ENCODE peak calls at places on chromosomes 4 and X, in nine cellular contexts. V is activated CD4-positive, CD25-positive, alpha-beta regulatory T cell; P is fibroblast of pulmonary artery; W is anterior cingulate cortex; L is MG63; G is RPMI7951; T is D341Med; H is stimulated activated naive CD8-positive, alpha-beta T cell treated with anti-CD3 and anti-CD28 coated beads, Interleukin-15, Interleukin-2, amounts not matched to agents 100 U/mL and 50 U/mL, for 24 hours; Y is K562. X is an unnamed sample.

GRCh38 chrX:56308726-56309125 is 76.6 kb downstream of the KLF8 start:
- DNase-seq in V (no peak), P (no peak), W (no peak), L (no peak), G (no peak), T (no peak), H (no peak), Y (no peak), X (no peak)

GRCh38 chrX:70470850-70471289 is 26.2 kb downstream of the DLG3 start:
- DNase-seq in V (no peak), P (no peak), W (no peak), L (no peak), G (peak; percentile 69), T (no peak), H (no peak), Y (no peak), X (peak; percentile 57)

GRCh38 chrX:71105638-71106037 is 902 bp downstream of the CXorf65 start:
- DNase-seq in V (no peak), P (no peak), W (no peak), L (no peak), G (no peak), T (no peak), H (no peak), Y (no peak), X (no peak)

GRCh38 chr4:176357359-176358082 is 37.8 kb downstream of the SPCS3 start:
- DNase-seq in V (no peak), P (no peak), W (no peak), L (no peak), G (no peak), T (no peak), H (no peak), Y (no peak), X (no peak)

GRCh38 chrX:123277821-123278220 is 93.7 kb downstream of the GRIA3 start:
- DNase-seq in V (no peak), P (no peak), W (no peak), L (no peak), G (no peak), T (no peak), H (no peak), Y (no peak), X (no peak)

GRCh38 chrX:108270739-108271396 is 167.4 kb downstream of the COL4A6 start:
- DNase-seq in V (no peak), P (peak; percentile 7), W (no peak), L (peak; percentile 53), G (peak; percentile 58), T (no peak), H (no peak), Y (no peak), X (no peak)

GRCh38 chr4:2366252-2367192 is 51.9 kb downstream of the ZFYVE28 start:
- DNase-seq in V (no peak), P (no peak), W (no peak), L (no peak), G (no peak), T (peak; percentile 27), H (no peak), Y (no peak), X (no peak)

GRCh38 chr4:77001907-77002306 is 52.4 kb downstream of the SEPTIN11 start:
- DNase-seq in V (no peak), P (peak; percentile 63), W (no peak), L (peak; percentile 8), G (peak; percentile 75), T (no peak), H (no peak), Y (no peak), X (peak; percentile 63)

GRCh38 chrX:103464774-103465117 is 54.5 kb downstream of the RAB40A start:
- DNase-seq in V (peak; percentile 32), P (peak; percentile 86), W (peak; percentile 32), L (peak; percentile 32), G (peak; percentile 57), T (peak; percentile 60), H (peak; percentile 74), Y (peak; percentile 44), X (peak; percentile 88)

GRCh38 chr4:3483471-3483921 is 20.4 kb downstream of the DOK7 start:
- DNase-seq in V (no peak), P (no peak), W (no peak), L (peak; percentile 41), G (peak; percentile 76), T (no peak), H (no peak), Y (no peak), X (peak; percentile 11)

GRCh38 chrX:15468036-15468435 is 25.1 kb downstream of the PIR start:
- DNase-seq in V (no peak), P (peak; percentile 72), W (no peak), L (peak; percentile 59), G (peak; percentile 41), T (peak; percentile 45), H (no peak), Y (no peak), X (peak; percentile 64)

GRCh38 chr4:126547352-126547751 is 1085.4 kb upstream of the INTU start:
- DNase-seq in V (no peak), P (no peak), W (no peak), L (no peak), G (no peak), T (no peak), H (no peak), Y (no peak), X (no peak)

GRCh38 chr4:149884529-149885206 is 69.0 kb upstream of the IQCM start:
- DNase-seq in V (no peak), P (no peak), W (no peak), L (no peak), G (no peak), T (no peak), H (no peak), Y (no peak), X (no peak)

GRCh38 chr4:184806246-184806550 is 19.6 kb downstream of the ACSL1 start:
- DNase-seq in V (no peak), P (no peak), W (no peak), L (no peak), G (no peak), T (no peak), H (no peak), Y (no peak), X (no peak)

X was measured in PC-3.